ENCODE peak calls at places on chromosomes 5 and 9, in nine cellular contexts. One of them, this sample, is unnamed. For H3K4me1, the result is how much of the 10 kb centered on the place peaks cover.

GRCh38 chr5:26660116-26660515 is 378.3 kb downstream of the CDH9 start:
- DNase-seq in cardiac muscle cell: no peak
- DNase-seq in mammary epithelial cell: no peak
- DNase-seq in breast epithelium: no peak
- DNase-seq in upper lobe of right lung: no peak
- DNase-seq in neural progenitor cell: no peak
- DNase-seq in keratinocyte: no peak
- DNase-seq in Peyer's patch: no peak
- DNase-seq in heart left ventricle: no peak
- DNase-seq in this sample: no peak

GRCh38 chr9:75063556-75064305 is 24.2 kb downstream of the NMRK1 start:
- DNase-seq in cardiac muscle cell: no peak
- DNase-seq in mammary epithelial cell: peak
- DNase-seq in breast epithelium: no peak
- DNase-seq in upper lobe of right lung: no peak
- DNase-seq in neural progenitor cell: no peak
- DNase-seq in keratinocyte: no peak
- DNase-seq in Peyer's patch: no peak
- DNase-seq in heart left ventricle: no peak
- DNase-seq in this sample: no peak

GRCh38 chr5:106780355-106780754 is 890.4 kb downstream of the EFNA5 start:
- DNase-seq in cardiac muscle cell: no peak
- DNase-seq in mammary epithelial cell: no peak
- DNase-seq in breast epithelium: no peak
- DNase-seq in upper lobe of right lung: no peak
- DNase-seq in neural progenitor cell: no peak
- DNase-seq in keratinocyte: no peak
- DNase-seq in Peyer's patch: no peak
- DNase-seq in heart left ventricle: no peak
- DNase-seq in this sample: no peak

GRCh38 chr5:45171563-45171962 is 362.8 kb downstream of the MRPS30 start:
- DNase-seq in cardiac muscle cell: no peak
- DNase-seq in mammary epithelial cell: no peak
- DNase-seq in breast epithelium: no peak
- DNase-seq in upper lobe of right lung: no peak
- DNase-seq in neural progenitor cell: no peak
- DNase-seq in keratinocyte: no peak
- DNase-seq in Peyer's patch: no peak
- DNase-seq in heart left ventricle: no peak
- DNase-seq in this sample: no peak

GRCh38 chr9:136697146-136697820 is 10.0 kb upstream of the AGPAT2 start:
- DNase-seq in cardiac muscle cell: no peak
- DNase-seq in mammary epithelial cell: peak
- DNase-seq in breast epithelium: no peak
- DNase-seq in upper lobe of right lung: peak
- DNase-seq in neural progenitor cell: no peak
- DNase-seq in keratinocyte: peak
- DNase-seq in Peyer's patch: peak
- DNase-seq in heart left ventricle: no peak
- DNase-seq in this sample: peak

GRCh38 chr5:145178667-145179523 is 656.2 kb downstream of the PRELID2 start:
- DNase-seq in cardiac muscle cell: peak
- DNase-seq in mammary epithelial cell: peak
- DNase-seq in breast epithelium: no peak
- DNase-seq in upper lobe of right lung: no peak
- DNase-seq in neural progenitor cell: peak
- DNase-seq in keratinocyte: no peak
- DNase-seq in Peyer's patch: no peak
- DNase-seq in heart left ventricle: no peak
- DNase-seq in this sample: no peak

GRCh38 chr9:84556556-84556955 is 113.0 kb upstream of the NTRK2 start:
- DNase-seq in cardiac muscle cell: no peak
- DNase-seq in mammary epithelial cell: peak
- DNase-seq in breast epithelium: no peak
- DNase-seq in upper lobe of right lung: no peak
- DNase-seq in neural progenitor cell: no peak
- DNase-seq in keratinocyte: no peak
- DNase-seq in Peyer's patch: no peak
- DNase-seq in heart left ventricle: no peak
- DNase-seq in this sample: no peak

GRCh38 chr5:95741458-95741857 is 10.3 kb downstream of the RHOBTB3 start:
- DNase-seq in cardiac muscle cell: no peak
- DNase-seq in mammary epithelial cell: no peak
- DNase-seq in breast epithelium: no peak
- DNase-seq in upper lobe of right lung: no peak
- DNase-seq in neural progenitor cell: no peak
- DNase-seq in keratinocyte: no peak
- DNase-seq in Peyer's patch: no peak
- DNase-seq in heart left ventricle: no peak
- DNase-seq in this sample: no peak

GRCh38 chr5:88672644-88673493 is 210.1 kb downstream of the MEF2C start:
- DNase-seq in cardiac muscle cell: no peak
- DNase-seq in mammary epithelial cell: no peak
- DNase-seq in breast epithelium: no peak
- DNase-seq in upper lobe of right lung: no peak
- DNase-seq in neural progenitor cell: peak
- DNase-seq in keratinocyte: no peak
- DNase-seq in Peyer's patch: no peak
- DNase-seq in heart left ventricle: no peak
- DNase-seq in this sample: no peak

GRCh38 chr9:94887721-94888120 is 161.2 kb downstream of the AOPEP start:
- DNase-seq in cardiac muscle cell: no peak
- DNase-seq in mammary epithelial cell: no peak
- DNase-seq in breast epithelium: no peak
- DNase-seq in upper lobe of right lung: no peak
- DNase-seq in neural progenitor cell: no peak
- DNase-seq in keratinocyte: no peak
- DNase-seq in Peyer's patch: no peak
- DNase-seq in heart left ventricle: no peak
- DNase-seq in this sample: no peak

GRCh38 chr9:101848485-101848919 is 110.1 kb upstream of the GRIN3A start:
- DNase-seq in cardiac muscle cell: no peak
- DNase-seq in mammary epithelial cell: no peak
- DNase-seq in breast epithelium: no peak
- DNase-seq in upper lobe of right lung: no peak
- DNase-seq in neural progenitor cell: no peak
- DNase-seq in keratinocyte: no peak
- DNase-seq in Peyer's patch: no peak
- DNase-seq in heart left ventricle: no peak
- DNase-seq in this sample: no peak

GRCh38 chr9:135809166-135809565 is 98.2 kb downstream of the CAMSAP1 start:
- DNase-seq in cardiac muscle cell: no peak
- DNase-seq in mammary epithelial cell: no peak
- DNase-seq in breast epithelium: no peak
- DNase-seq in upper lobe of right lung: no peak
- DNase-seq in neural progenitor cell: no peak
- DNase-seq in keratinocyte: no peak
- DNase-seq in Peyer's patch: no peak
- DNase-seq in heart left ventricle: no peak
- DNase-seq in this sample: no peak

GRCh38 chr5:116002116-116002906 is 30.0 kb upstream of the ARL14EPL start:
- DNase-seq in cardiac muscle cell: no peak
- DNase-seq in mammary epithelial cell: no peak
- DNase-seq in breast epithelium: no peak
- DNase-seq in upper lobe of right lung: no peak
- DNase-seq in neural progenitor cell: no peak
- DNase-seq in keratinocyte: no peak
- DNase-seq in Peyer's patch: no peak
- DNase-seq in heart left ventricle: no peak
- DNase-seq in this sample: no peak

GRCh38 chr9:131019387-131020239 is 10.6 kb downstream of the LAMC3 start:
- DNase-seq in cardiac muscle cell: no peak
- DNase-seq in mammary epithelial cell: no peak
- DNase-seq in breast epithelium: no peak
- DNase-seq in upper lobe of right lung: no peak
- DNase-seq in neural progenitor cell: no peak
- DNase-seq in keratinocyte: no peak
- DNase-seq in Peyer's patch: no peak
- DNase-seq in heart left ventricle: peak
- DNase-seq in this sample: no peak

GRCh38 chr5:150162142-150162513 is 4.5 kb upstream of the CDX1 start:
- DNase-seq in cardiac muscle cell: no peak
- DNase-seq in mammary epithelial cell: no peak
- DNase-seq in breast epithelium: no peak
- DNase-seq in upper lobe of right lung: no peak
- DNase-seq in neural progenitor cell: no peak
- DNase-seq in keratinocyte: no peak
- DNase-seq in Peyer's patch: peak
- DNase-seq in heart left ventricle: no peak
- DNase-seq in this sample: no peak

GRCh38 chr5:150161242-150162141 is 5.1 kb upstream of the CDX1 start:
- DNase-seq in cardiac muscle cell: peak
- DNase-seq in mammary epithelial cell: peak
- DNase-seq in breast epithelium: peak
- DNase-seq in upper lobe of right lung: peak
- DNase-seq in neural progenitor cell: peak
- DNase-seq in keratinocyte: peak
- DNase-seq in Peyer's patch: peak
- DNase-seq in heart left ventricle: peak
- DNase-seq in this sample: peak

GRCh38 chr5:150159741-150160179 is 4.1 kb upstream of the PDGFRB start:
- DNase-seq in cardiac muscle cell: no peak
- DNase-seq in mammary epithelial cell: no peak
- DNase-seq in breast epithelium: no peak
- DNase-seq in upper lobe of right lung: no peak
- DNase-seq in neural progenitor cell: no peak
- DNase-seq in keratinocyte: no peak
- DNase-seq in Peyer's patch: no peak
- DNase-seq in heart left ventricle: peak
- DNase-seq in this sample: peak

GRCh38 chr5:150158170-150158949 is 2.7 kb upstream of the PDGFRB start:
- DNase-seq in cardiac muscle cell: no peak
- DNase-seq in mammary epithelial cell: no peak
- DNase-seq in breast epithelium: no peak
- DNase-seq in upper lobe of right lung: no peak
- DNase-seq in neural progenitor cell: no peak
- DNase-seq in keratinocyte: no peak
- DNase-seq in Peyer's patch: no peak
- DNase-seq in heart left ventricle: peak
- DNase-seq in this sample: peak

GRCh38 chr5:150160448-150161069 is 4.9 kb upstream of the PDGFRB start:
- DNase-seq in cardiac muscle cell: no peak
- DNase-seq in mammary epithelial cell: no peak
- DNase-seq in breast epithelium: no peak
- DNase-seq in upper lobe of right lung: no peak
- DNase-seq in neural progenitor cell: no peak
- DNase-seq in keratinocyte: no peak
- DNase-seq in Peyer's patch: no peak
- DNase-seq in heart left ventricle: no peak
- DNase-seq in this sample: no peak
- H3K4me1 ChIP-seq in cardiac muscle cell: under half
- H3K4me1 ChIP-seq in mammary epithelial cell: under half
- H3K4me1 ChIP-seq in breast epithelium: under half
- H3K4me1 ChIP-seq in upper lobe of right lung: under half
- H3K4me1 ChIP-seq in neural progenitor cell: under half
- H3K4me1 ChIP-seq in keratinocyte: under half
- H3K4me1 ChIP-seq in Peyer's patch: under half
- H3K4me1 ChIP-seq in heart left ventricle: half or more
- H3K4me1 ChIP-seq in this sample: under half

DNA sequence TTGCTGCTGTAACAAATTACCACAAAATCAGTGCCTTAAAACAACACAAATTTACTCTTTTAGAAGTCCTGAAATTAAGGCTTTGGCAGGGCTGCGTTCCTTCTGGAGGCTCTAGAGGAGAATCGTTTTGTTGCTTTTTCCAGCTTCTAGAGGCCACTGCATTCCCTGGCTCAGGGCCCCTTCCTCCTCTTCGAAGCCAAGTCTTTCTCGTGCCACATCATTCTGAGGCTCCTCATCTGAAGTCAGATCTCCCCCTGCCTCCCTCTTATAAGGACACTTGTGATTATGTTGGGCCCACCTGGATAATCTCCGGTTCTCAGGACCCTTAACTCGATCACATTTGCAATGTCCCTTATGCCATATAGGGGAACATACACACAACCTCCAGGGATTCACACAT is 48.0 kb downstream of the SLC22A5 start:
- DNase-seq in cardiac muscle cell: no peak
- DNase-seq in mammary epithelial cell: no peak
- DNase-seq in breast epithelium: no peak
- DNase-seq in upper lobe of right lung: no peak
- DNase-seq in neural progenitor cell: no peak
- DNase-seq in keratinocyte: no peak
- DNase-seq in Peyer's patch: no peak
- DNase-seq in heart left ventricle: no peak
- DNase-seq in this sample: no peak
- H3K4me1 ChIP-seq in cardiac muscle cell: under half
- H3K4me1 ChIP-seq in mammary epithelial cell: under half
- H3K4me1 ChIP-seq in breast epithelium: under half
- H3K4me1 ChIP-seq in upper lobe of right lung: half or more
- H3K4me1 ChIP-seq in neural progenitor cell: under half
- H3K4me1 ChIP-seq in keratinocyte: half or more
- H3K4me1 ChIP-seq in Peyer's patch: under half
- H3K4me1 ChIP-seq in heart left ventricle: half or more
- H3K4me1 ChIP-seq in this sample: under half

DNA sequence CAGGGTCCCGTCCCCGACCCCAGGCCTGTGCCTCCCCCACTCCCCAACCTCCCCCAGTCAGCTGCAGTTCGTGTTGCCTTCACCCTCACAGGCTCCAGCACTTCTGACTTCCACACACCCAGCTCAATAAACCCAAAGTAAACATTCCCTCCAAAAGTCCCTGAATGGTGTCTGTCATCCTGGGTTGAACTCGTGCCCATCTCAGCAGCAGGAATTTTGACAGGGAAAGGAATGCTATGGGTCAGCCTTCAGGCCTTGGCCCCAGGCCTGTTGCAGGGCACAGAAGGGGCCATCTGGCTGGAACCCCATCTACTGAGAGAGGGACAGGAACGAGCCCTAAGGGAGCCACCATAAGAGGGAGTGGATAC is 29.6 kb upstream of the CNOT6 start:
- DNase-seq in cardiac muscle cell: no peak
- DNase-seq in mammary epithelial cell: no peak
- DNase-seq in breast epithelium: no peak
- DNase-seq in upper lobe of right lung: no peak
- DNase-seq in neural progenitor cell: no peak
- DNase-seq in keratinocyte: no peak
- DNase-seq in Peyer's patch: no peak
- DNase-seq in heart left ventricle: no peak
- DNase-seq in this sample: no peak
- H3K4me1 ChIP-seq in cardiac muscle cell: under half
- H3K4me1 ChIP-seq in mammary epithelial cell: under half
- H3K4me1 ChIP-seq in breast epithelium: under half
- H3K4me1 ChIP-seq in upper lobe of right lung: under half
- H3K4me1 ChIP-seq in neural progenitor cell: under half
- H3K4me1 ChIP-seq in keratinocyte: under half
- H3K4me1 ChIP-seq in Peyer's patch: under half
- H3K4me1 ChIP-seq in heart left ventricle: under half
- H3K4me1 ChIP-seq in this sample: under half

DNA sequence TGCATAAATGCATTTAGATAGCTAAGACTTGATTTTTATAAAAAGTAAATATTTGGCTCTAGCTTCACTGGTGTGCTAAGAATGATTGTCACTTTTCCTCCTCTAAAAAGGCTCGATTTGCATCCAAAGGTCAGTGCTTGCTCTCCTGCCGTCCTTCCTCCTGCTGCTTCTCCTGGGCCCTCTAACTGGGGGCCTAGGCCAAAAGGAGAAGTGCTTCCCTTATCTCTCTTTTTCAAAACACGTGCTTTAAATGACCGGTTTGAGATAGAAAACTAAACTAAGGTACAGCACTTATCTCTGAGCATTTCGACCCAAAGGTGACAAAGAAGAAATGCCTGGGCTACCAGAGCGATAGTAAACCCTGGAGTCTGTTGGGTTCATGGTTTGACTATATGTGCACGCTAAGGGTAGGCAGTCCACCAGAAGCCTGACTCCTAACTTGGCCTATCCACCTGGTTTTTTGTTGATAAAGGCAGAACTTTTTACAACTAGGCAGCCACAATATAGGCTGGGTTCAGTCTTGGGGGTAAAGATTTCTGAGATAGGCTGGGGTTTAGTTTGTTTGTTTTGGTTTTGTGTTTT is 3.9 kb downstream of the NR2F1-AS1 start:
- DNase-seq in cardiac muscle cell: no peak
- DNase-seq in mammary epithelial cell: no peak
- DNase-seq in breast epithelium: no peak
- DNase-seq in upper lobe of right lung: no peak
- DNase-seq in neural progenitor cell: peak
- DNase-seq in keratinocyte: no peak
- DNase-seq in Peyer's patch: no peak
- DNase-seq in heart left ventricle: no peak
- DNase-seq in this sample: no peak
- H3K4me1 ChIP-seq in cardiac muscle cell: under half
- H3K4me1 ChIP-seq in mammary epithelial cell: under half
- H3K4me1 ChIP-seq in breast epithelium: under half
- H3K4me1 ChIP-seq in upper lobe of right lung: under half
- H3K4me1 ChIP-seq in neural progenitor cell: half or more
- H3K4me1 ChIP-seq in keratinocyte: under half
- H3K4me1 ChIP-seq in Peyer's patch: under half
- H3K4me1 ChIP-seq in heart left ventricle: under half
- H3K4me1 ChIP-seq in this sample: under half

This sample was measured in right cardiac atrium.